ENCODE peak calls at places on chromosome 17, in eight cellular contexts. W, H, P, E, V, T, M and Z are unnamed samples.

GRCh38 chr17:81884520-81884919 is 6.9 kb downstream of the ALYREF start:
- DNase-seq in W (no peak), H (no peak), P (no peak), E (no peak), V (no peak), T (no peak), M (no peak), Z (no peak)

GRCh38 chr17:74055508-74056160 is 147.8 kb upstream of the RPL38 start:
- DNase-seq in W (no peak), H (no peak), P (no peak), E (no peak), V (no peak), T (no peak), M (no peak), Z (no peak)

GRCh38 chr17:81514735-81515529 is 2.3 kb upstream of the ACTG1 start:
- DNase-seq in W (peak; percentile 73), H (no peak), P (peak; percentile 87), E (peak; percentile 69), V (peak; percentile 20), T (peak; percentile 89), M (no peak), Z (peak; percentile 78)

GRCh38 chr17:75492555-75493168 is 22.7 kb downstream of the CASKIN2 start:
- DNase-seq in W (no peak), H (no peak), P (no peak), E (no peak), V (no peak), T (no peak), M (no peak), Z (no peak)

GRCh38 chr17:64982139-64982802 is 63.0 kb upstream of the LRRC37A3 start:
- DNase-seq in W (no peak), H (no peak), P (no peak), E (no peak), V (no peak), T (no peak), M (no peak), Z (no peak)

GRCh38 chr17:45307290-45308015 is 9.4 kb downstream of the MAP3K14 start:
- DNase-seq in W (peak; percentile 53), H (no peak), P (peak; percentile 71), E (peak; percentile 85), V (peak; percentile 41), T (peak; percentile 72), M (no peak), Z (no peak)

GRCh38 chr17:75874323-75875181 is 3.8 kb downstream of the TRIM47 start:
- DNase-seq in W (no peak), H (no peak), P (no peak), E (no peak), V (no peak), T (no peak), M (no peak), Z (no peak)

GRCh38 chr17:27573971-27574525 is 56.9 kb upstream of the LGALS9 start:
- DNase-seq in W (no peak), H (no peak), P (no peak), E (no peak), V (no peak), T (peak; percentile 48), M (no peak), Z (no peak)

GRCh38 chr17:39629494-39629880 is 2.7 kb downstream of the PPP1R1B start:
- DNase-seq in W (no peak), H (no peak), P (no peak), E (no peak), V (no peak), T (no peak), M (no peak), Z (no peak)

GRCh38 chr17:68290268-68290954 is 516 bp downstream of the SLC16A6 start:
- DNase-seq in W (no peak), H (no peak), P (peak; percentile 61), E (no peak), V (peak; percentile 64), T (peak; percentile 56), M (no peak), Z (no peak)

GRCh38 chr17:64115871-64116534 is 13.9 kb downstream of the ERN1 start:
- DNase-seq in W (peak; percentile 16), H (no peak), P (no peak), E (peak; percentile 38), V (no peak), T (peak; percentile 44), M (no peak), Z (no peak)

GRCh38 chr17:82458885-82459424 is 414 bp downstream of the NARF start:
- DNase-seq in W (no peak), H (no peak), P (peak; percentile 69), E (no peak), V (no peak), T (peak; percentile 39), M (no peak), Z (no peak)

GRCh38 chr17:47301161-47301560 is 22.6 kb upstream of the EFCAB13 start:
- DNase-seq in W (no peak), H (no peak), P (peak; percentile 46), E (no peak), V (no peak), T (peak; percentile 49), M (peak; percentile 22), Z (no peak)

GRCh38 chr17:77089118-77089477 is 51.7 kb upstream of the SEC14L1 start:
- DNase-seq in W (no peak), H (no peak), P (no peak), E (no peak), V (no peak), T (peak; percentile 48), M (no peak), Z (no peak)

GRCh38 chr17:1967092-1967662 is 58.0 kb downstream of the RTN4RL1 start:
- DNase-seq in W (no peak), H (no peak), P (no peak), E (no peak), V (no peak), T (no peak), M (no peak), Z (no peak)

GRCh38 chr17:81858170-81858966 is 2.0 kb downstream of the P4HB start:
- DNase-seq in W (no peak), H (no peak), P (no peak), E (no peak), V (no peak), T (no peak), M (no peak), Z (no peak)

GRCh38 chr17:57629470-57629869 is 115.6 kb downstream of the CCDC182 start:
- DNase-seq in W (no peak), H (no peak), P (peak; percentile 60), E (no peak), V (no peak), T (no peak), M (no peak), Z (no peak)

GRCh38 chr17:74160656-74161500 is 42.6 kb upstream of the RPL38 start:
- DNase-seq in W (no peak), H (no peak), P (no peak), E (no peak), V (no peak), T (no peak), M (no peak), Z (no peak)

GRCh38 chr17:27306276-27306820 is 12.4 kb downstream of the WSB1 start:
- DNase-seq in W (no peak), H (no peak), P (no peak), E (no peak), V (no peak), T (no peak), M (no peak), Z (no peak)

GRCh38 chr17:82859431-82860403 is 19.9 kb upstream of the ZNF750 start:
- DNase-seq in W (peak; percentile 7), H (no peak), P (peak; percentile 75), E (peak; percentile 93), V (peak; percentile 49), T (peak; percentile 85), M (no peak), Z (no peak)

GRCh38 chr17:66915204-66915611 is 49.3 kb upstream of the CACNG4 start:
- DNase-seq in W (no peak), H (no peak), P (no peak), E (peak; percentile 78), V (no peak), T (peak; percentile 3), M (no peak), Z (no peak)

GRCh38 chr17:15999974-16000827 is 577 bp downstream of the TTC19 start:
- DNase-seq in W (peak; percentile 17), H (peak; percentile 19), P (no peak), E (peak; percentile 29), V (no peak), T (peak; percentile 59), M (no peak), Z (peak; percentile 58)

GRCh38 chr17:57295526-57296023 is 39.3 kb downstream of the MSI2 start:
- DNase-seq in W (no peak), H (no peak), P (no peak), E (peak; percentile 65), V (no peak), T (no peak), M (no peak), Z (no peak)

GRCh38 chr17:1511290-1511689 is 5.1 kb downstream of the INPP5K start:
- DNase-seq in W (no peak), H (no peak), P (no peak), E (no peak), V (no peak), T (no peak), M (no peak), Z (no peak)

GRCh38 chr17:82787081-82787848 is 35.4 kb downstream of the TBCD start:
- DNase-seq in W (no peak), H (no peak), P (no peak), E (no peak), V (no peak), T (no peak), M (no peak), Z (no peak)

GRCh38 chr17:77618173-77618572 is 340.3 kb upstream of the TNRC6C start:
- DNase-seq in W (no peak), H (no peak), P (no peak), E (no peak), V (peak; percentile 5), T (no peak), M (no peak), Z (no peak)

GRCh38 chr17:75323043-75323591 is 33.9 kb upstream of the SLC25A19 start:
- DNase-seq in W (peak; percentile 66), H (peak; percentile 20), P (peak; percentile 63), E (peak; percentile 77), V (peak; percentile 83), T (peak; percentile 91), M (peak; percentile 87), Z (peak; percentile 88)

GRCh38 chr17:67606471-67606870 is 111.3 kb upstream of the NOL11 start:
- DNase-seq in W (no peak), H (no peak), P (no peak), E (no peak), V (no peak), T (no peak), M (no peak), Z (no peak)

GRCh38 chr17:47205419-47205963 is 3.7 kb upstream of the MYL4 start:
- DNase-seq in W (peak; percentile 61), H (no peak), P (peak; percentile 43), E (no peak), V (peak; percentile 54), T (peak; percentile 89), M (no peak), Z (no peak)

GRCh38 chr17:49690256-49690655 is 12.4 kb upstream of the SPOP start:
- DNase-seq in W (no peak), H (no peak), P (no peak), E (no peak), V (no peak), T (no peak), M (no peak), Z (no peak)

GRCh38 chr17:17421346-17422216 is 55.2 kb upstream of the MED9 start:
- DNase-seq in W (no peak), H (no peak), P (no peak), E (no peak), V (no peak), T (peak; percentile 13), M (no peak), Z (no peak)